ENCODE peak calls at places on chromosomes 1 and 21, in four cellular contexts. L is heart left ventricle, R is IMR-90, B is right lobe of liver. Q is an unnamed sample.

GRCh38 chr21:32771134-32771523 is 426 bp downstream of the PAXBP1 start:
- DNase-seq in R (peak; percentile 56), B (peak; percentile 57), L (peak; percentile 55), Q (no peak)

GRCh38 chr1:52238887-52239707 is 97.2 kb downstream of the ZFYVE9 start:
- DNase-seq in B (no peak), R (peak; percentile 61), L (no peak), Q (no peak)

GRCh38 chr1:237713886-237714285 is 176.8 kb downstream of the ZP4 start:
- DNase-seq in R (peak; percentile 2), B (no peak), L (no peak), Q (no peak)

GRCh38 chr1:16139473-16139962 is 16.4 kb downstream of the EPHA2 start:
- DNase-seq in B (no peak), L (no peak), R (peak; percentile 85), Q (no peak)

GRCh38 chr1:113488576-113489177 is 98.4 kb downstream of the MAGI3 start:
- DNase-seq in B (no peak), L (no peak), R (no peak), Q (no peak)

GRCh38 chr1:47577310-47578025 is 139.6 kb downstream of the FOXD2 start:
- DNase-seq in R (no peak), B (no peak), L (no peak), Q (no peak)

GRCh38 chr1:184186167-184186566 is 134.6 kb downstream of the TSEN15 start:
- DNase-seq in R (no peak), L (no peak), B (no peak), Q (no peak)

GRCh38 chr1:226034482-226034881 is 28.0 kb upstream of the H3-3A start:
- DNase-seq in B (peak; percentile 77), L (peak; percentile 74), R (peak; percentile 96), Q (peak; percentile 88)

GRCh38 chr21:25835397-25835796 is 100.6 kb downstream of the GABPA start:
- DNase-seq in B (no peak), R (no peak), L (no peak), Q (no peak)

GRCh38 chr1:175206687-175207086 is 14.1 kb upstream of the KIAA0040 start:
- DNase-seq in B (no peak), L (no peak), R (no peak), Q (no peak)

GRCh38 chr1:57671750-57672149 is 247.9 kb upstream of the DAB1 start:
- DNase-seq in L (no peak), R (no peak), B (no peak), Q (no peak)

GRCh38 chr1:110355321-110355720 is 16.1 kb downstream of the RBM15 start:
- DNase-seq in R (no peak), L (no peak), B (no peak), Q (no peak)

GRCh38 chr1:92858564-92859399 is 26.9 kb downstream of the RPL5 start:
- DNase-seq in R (peak; percentile 85), B (no peak), L (peak; percentile 42), Q (no peak)

GRCh38 chr1:192951961-192952460 is 107.1 kb downstream of the UCHL5 start:
- DNase-seq in L (no peak), R (peak; percentile 97), B (no peak), Q (no peak)

GRCh38 chr1:25062621-25063255 is 132.7 kb upstream of the RUNX3 start:
- DNase-seq in B (no peak), R (no peak), L (no peak), Q (no peak)

GRCh38 chr1:223819730-223820514 is 25.8 kb downstream of the TP53BP2 start:
- DNase-seq in L (no peak), B (no peak), R (peak; percentile 89), Q (no peak)

GRCh38 chr21:38170705-38171682 is 85.8 kb upstream of the KCNJ15 start:
- DNase-seq in B (no peak), R (peak; percentile 29), L (no peak), Q (no peak)

GRCh38 chr1:77504986-77505385 is 177.5 kb downstream of the ZZZ3 start:
- DNase-seq in L (no peak), R (peak; percentile 12), B (no peak), Q (no peak)

GRCh38 chr1:46522184-46522968 is 29.1 kb downstream of the KNCN start:
- DNase-seq in B (peak; percentile 35), L (no peak), R (peak; percentile 45), Q (no peak)

GRCh38 chr1:198107041-198107440 is 49.8 kb upstream of the NEK7 start:
- DNase-seq in R (peak; percentile 41), B (no peak), L (no peak), Q (no peak)

GRCh38 chr1:36134805-36135339 is 9.8 kb upstream of the COL8A2 start:
- DNase-seq in R (peak; percentile 38), B (no peak), L (no peak), Q (no peak)

DNA sequence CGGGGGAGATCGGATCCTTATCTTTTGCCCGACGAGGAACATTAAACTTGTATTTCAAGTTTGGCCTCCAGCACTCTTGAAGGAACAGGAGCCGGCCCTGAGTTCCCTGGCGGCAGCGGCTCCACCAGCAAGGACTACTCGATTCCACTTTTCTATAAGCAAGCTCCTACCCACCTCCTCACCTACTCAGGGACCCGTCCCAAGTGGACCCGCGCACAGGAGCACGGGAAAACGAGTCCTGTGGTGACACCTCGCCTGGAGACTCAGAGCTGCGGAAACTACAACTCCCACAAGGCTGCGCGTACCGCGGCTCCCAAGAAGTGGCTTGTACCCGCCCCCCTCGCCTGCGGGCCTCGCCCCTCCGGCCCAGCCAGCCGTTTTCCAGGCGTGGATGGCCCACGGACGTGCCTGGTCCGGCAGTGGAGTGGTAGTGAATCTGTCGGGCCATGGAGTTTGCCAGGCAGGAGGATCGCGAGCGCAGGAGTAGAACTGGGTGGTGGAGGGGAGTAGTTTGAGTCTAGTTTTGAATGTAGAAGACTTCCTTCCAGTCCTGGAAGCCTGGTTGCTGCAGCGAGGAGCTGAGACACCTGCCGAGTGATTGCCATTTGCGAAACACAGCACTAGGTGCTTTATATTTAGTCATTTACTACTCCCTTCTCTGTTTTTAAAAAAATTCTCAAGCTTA is at the start of gene ACP6:
- DNase-seq in B (peak; percentile 96), R (peak; percentile 94), L (peak; percentile 96), Q (peak; percentile 98)
- TF ChIP-seq POLR2A in B (peak; percentile 37), R (no peak), L (peak; percentile 62), Q (peak; percentile 70)

GRCh38 chr1:23559136-23559984 is at the start of gene ID3:
- DNase-seq in B (peak; percentile 98), L (peak; percentile 97), R (peak; percentile 96), Q (peak; percentile 98)
- TF ChIP-seq POLR2A in B (peak; percentile 95), L (peak; percentile 99), R (peak; percentile 99), Q (peak; percentile 100)

GRCh38 chr1:203686091-203686632 is 59.5 kb downstream of the ATP2B4 start:
- DNase-seq in L (no peak), B (no peak), R (peak; percentile 58), Q (no peak)

GRCh38 chr1:203680765-203681164 is 54.1 kb downstream of the ATP2B4 start:
- DNase-seq in B (no peak), R (no peak), L (no peak), Q (no peak)

GRCh38 chr1:203681739-203682138 is 55.1 kb downstream of the ATP2B4 start:
- DNase-seq in B (no peak), R (no peak), L (no peak), Q (no peak)

GRCh38 chr1:203682401-203683383 is 56.1 kb downstream of the ATP2B4 start:
- DNase-seq in R (peak; percentile 34), L (no peak), B (no peak), Q (no peak)

DNA sequence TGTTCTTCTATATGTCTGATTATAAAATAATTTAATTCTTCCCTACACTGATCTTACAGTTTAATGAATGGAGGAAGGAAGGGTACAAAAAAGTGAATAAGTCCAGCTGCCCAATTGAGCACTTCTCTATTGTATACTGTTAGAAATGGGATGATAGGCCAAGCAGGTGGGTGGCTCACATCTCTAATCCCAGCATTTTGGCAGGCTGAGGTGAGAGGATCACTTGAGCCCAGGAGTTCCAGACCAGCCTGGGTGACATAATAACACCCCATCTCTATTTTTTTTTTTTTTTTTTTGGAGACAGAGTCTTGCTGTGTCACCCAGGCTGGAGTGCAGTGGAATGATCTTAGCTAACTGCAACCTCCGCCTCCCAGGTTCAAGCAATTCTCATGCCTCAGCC is 57.4 kb downstream of the ATP2B4 start:
- DNase-seq in L (no peak), B (no peak), R (no peak), Q (no peak)
- TF ChIP-seq POLR2A in L (no peak), B (no peak), R (no peak), Q (no peak)

DNA sequence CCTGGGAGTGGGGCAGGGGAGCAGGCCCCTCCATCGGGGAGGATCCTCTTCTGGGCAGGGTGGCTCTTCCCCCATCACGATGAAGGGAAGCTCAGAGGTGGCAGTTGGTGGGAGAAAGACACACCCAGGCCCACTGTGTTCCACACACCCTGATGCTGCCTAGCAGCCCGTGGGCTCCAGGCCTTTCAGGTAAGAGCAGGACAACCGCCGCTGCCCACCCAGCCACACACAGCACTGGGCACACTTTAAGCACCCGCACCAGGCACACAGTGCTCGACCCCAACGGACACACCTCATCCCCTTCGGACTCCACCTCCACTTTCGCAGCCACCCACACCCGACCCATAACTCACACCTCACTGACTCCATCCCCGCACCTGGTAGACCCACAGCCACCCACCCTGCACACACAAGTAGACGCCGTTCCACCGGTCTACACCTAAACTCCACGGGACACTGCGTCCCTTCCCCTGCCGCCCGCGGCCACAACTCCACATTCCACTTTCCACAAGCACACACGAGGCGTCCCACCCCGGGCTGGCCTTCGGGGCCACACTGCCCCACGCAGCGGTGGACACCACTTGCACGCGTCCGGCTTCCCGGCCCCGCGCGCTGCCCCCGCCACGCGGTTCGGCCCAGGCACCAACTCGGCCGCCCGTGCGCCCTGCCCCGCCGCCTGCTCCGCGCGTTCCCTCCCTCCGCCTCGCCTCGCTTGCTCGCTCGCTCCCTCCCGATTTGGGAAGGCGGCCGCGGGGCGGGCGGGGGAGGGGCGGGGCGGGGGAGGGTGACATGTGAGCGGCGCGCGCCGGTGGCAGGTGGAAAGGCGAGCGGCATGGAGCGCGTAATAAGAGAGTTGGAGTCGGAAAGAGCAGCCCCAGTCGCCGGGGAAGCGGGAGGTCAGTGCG is at the start of gene KCNQ4:
- DNase-seq in R (no peak), B (peak; percentile 49), L (peak; percentile 64), Q (no peak)
- TF ChIP-seq POLR2A in R (no peak), B (no peak), L (no peak), Q (no peak)

GRCh38 chr1:154945160-154945961 is 8.8 kb upstream of the PMVK start:
- DNase-seq in R (no peak), L (no peak), B (no peak), Q (no peak)

GRCh38 chr1:154941332-154941995 is 4.9 kb upstream of the PMVK start:
- DNase-seq in R (no peak), B (peak; percentile 58), L (no peak), Q (no peak)

GRCh38 chr1:154945962-154946850 is 9.7 kb upstream of the PMVK start:
- DNase-seq in L (no peak), B (no peak), R (no peak), Q (no peak)

GRCh38 chr1:154943649-154944421 is 7.3 kb upstream of the PMVK start:
- DNase-seq in R (peak; percentile 12), B (peak; percentile 48), L (no peak), Q (peak; percentile 67)

GRCh38 chr1:154944422-154945159 is 8.1 kb upstream of the PMVK start:
- DNase-seq in L (no peak), R (no peak), B (peak; percentile 50), Q (no peak)
- TF ChIP-seq POLR2A in L (no peak), R (no peak), B (no peak), Q (peak; percentile 48)

Q was measured in Peyer's patch.